ENCODE peak calls at places on chromosomes 3 and 15, in seven cellular contexts. H is neuronal stem cell, N is T-cell, M is fibroblast of pulmonary artery, D is posterior cingulate gyrus, W is upper lobe of right lung, B is neural crest cell. U is an unnamed sample.
A peak's percentile ranks its signal among the peaks of the same experiment; 100 is the strongest.

GRCh38 chr3:127100459-127101410 is 92.2 kb upstream of the PRR23E start:
- DNase-seq in H (no peak), N (no peak), M (no peak), D (no peak), W (no peak), B (no peak), U (no peak)

GRCh38 chr3:133410191-133410892 is 10.5 kb downstream of the BFSP2 start:
- DNase-seq in H (no peak), N (no peak), M (no peak), D (no peak), W (no peak), B (no peak), U (no peak)

GRCh38 chr3:185779461-185779860 is 45.4 kb downstream of the IGF2BP2 start:
- DNase-seq in H (no peak), N (no peak), M (no peak), D (no peak), W (no peak), B (no peak), U (no peak)

GRCh38 chr3:113685956-113686721 is 10.3 kb downstream of the USF3 start:
- DNase-seq in H (no peak), N (no peak), M (peak; percentile 75), D (no peak), W (no peak), B (no peak), U (no peak)

GRCh38 chr15:45634442-45635190 is at the start of gene SQOR:
- DNase-seq in H (peak; percentile 39), N (peak; percentile 53), M (peak; percentile 72), D (peak; percentile 26), W (peak; percentile 96), B (peak; percentile 38), U (peak; percentile 47)

GRCh38 chr3:53350652-53351051 is 3.3 kb upstream of the DCP1A start:
- DNase-seq in H (no peak), N (no peak), M (no peak), D (no peak), W (no peak), B (no peak), U (no peak)

GRCh38 chr15:26771917-26772587 is 814 bp downstream of the GABRB3 start:
- DNase-seq in H (peak; percentile 17), N (no peak), M (peak; percentile 3), D (peak; percentile 33), W (no peak), B (peak; percentile 11), U (peak; percentile 67)

GRCh38 chr15:44654858-44655257 is 8.6 kb downstream of the SPG11 start:
- DNase-seq in H (no peak), N (no peak), M (no peak), D (no peak), W (no peak), B (no peak), U (no peak)

GRCh38 chr3:98343647-98344507 is 9.8 kb upstream of the OR5K4 start:
- DNase-seq in H (peak; percentile 63), N (peak; percentile 11), M (peak; percentile 46), D (no peak), W (no peak), B (peak; percentile 43), U (no peak)

GRCh38 chr3:18418173-18418572 is 7.0 kb downstream of the SATB1 start:
- DNase-seq in H (no peak), N (no peak), M (no peak), D (no peak), W (no peak), B (no peak), U (no peak)

GRCh38 chr3:136958931-136959330 is 1.1 kb downstream of the IL20RB start:
- DNase-seq in H (no peak), N (no peak), M (no peak), D (no peak), W (no peak), B (no peak), U (no peak)

GRCh38 chr3:38157562-38157961 is 7.8 kb upstream of the OXSR1 start:
- DNase-seq in H (no peak), N (no peak), M (no peak), D (no peak), W (no peak), B (no peak), U (no peak)